ENCODE peak calls at places on chromosomes 3 and 15, in five cellular contexts. F is fibroblast of lung, O is HCT116, H is right lobe of liver, W is psoas muscle. J is an unnamed sample.

GRCh38 chr15:25715536-25716413 is 147.4 kb downstream of the ATP10A start:
- DNase-seq in F (no peak), O (no peak), W (no peak), H (no peak), J (no peak)

GRCh38 chr3:147191795-147192385 is 214.5 kb downstream of the ZIC4 start:
- DNase-seq in O (peak), F (peak), W (no peak), H (no peak), J (peak)

GRCh38 chr3:171842864-171843511 is at the start of gene TMEM212:
- DNase-seq in H (no peak), O (no peak), W (no peak), F (peak), J (no peak)

GRCh38 chr15:89116404-89116803 is 28.1 kb downstream of the ABHD2 start:
- DNase-seq in O (no peak), H (no peak), W (no peak), F (no peak), J (no peak)

GRCh38 chr15:55552926-55553325 is 35.2 kb downstream of the PYGO1 start:
- DNase-seq in O (no peak), F (peak), H (no peak), W (no peak), J (no peak)

GRCh38 chr15:66484539-66485112 is 12.9 kb downstream of the SNAPC5 start:
- DNase-seq in O (no peak), H (no peak), F (no peak), W (no peak), J (no peak)

GRCh38 chr3:55742027-55742710 is 255.1 kb upstream of the WNT5A start:
- DNase-seq in W (no peak), O (no peak), F (no peak), H (no peak), J (no peak)

GRCh38 chr3:104785966-104786365 is 580.7 kb upstream of the ALCAM start:
- DNase-seq in F (peak), H (no peak), W (no peak), O (no peak), J (no peak)

GRCh38 chr15:57920916-57921315 is 144.6 kb downstream of the ALDH1A2 start:
- DNase-seq in W (no peak), F (peak), O (no peak), H (no peak), J (no peak)

GRCh38 chr3:66472313-66473134 is 28.3 kb downstream of the LRIG1 start:
- DNase-seq in H (no peak), O (no peak), W (no peak), F (peak), J (peak)

GRCh38 chr3:156150434-156151066 is 30.2 kb downstream of the KCNAB1 start:
- DNase-seq in W (no peak), O (peak), H (no peak), F (peak), J (no peak)

GRCh38 chr3:193620650-193621049 is 27.6 kb downstream of the OPA1 start:
- DNase-seq in O (no peak), H (no peak), F (peak), W (no peak), J (no peak)

GRCh38 chr3:11201246-11202024 is 47.1 kb downstream of the HRH1 start:
- DNase-seq in W (no peak), O (no peak), F (peak), H (no peak), J (no peak)

GRCh38 chr15:49926731-49927130 is 192.3 kb downstream of the ATP8B4 start:
- DNase-seq in W (no peak), F (no peak), O (no peak), H (no peak), J (no peak)

GRCh38 chr3:174270841-174271240 is 588.3 kb upstream of the NAALADL2 start:
- DNase-seq in O (no peak), F (peak), W (no peak), H (no peak), J (no peak)

GRCh38 chr3:161177996-161178395 is 43.1 kb upstream of the NMD3 start:
- DNase-seq in H (no peak), F (no peak), W (no peak), O (no peak), J (no peak)

GRCh38 chr3:10437272-10437994 is 68.0 kb downstream of the ATP2B2 start:
- DNase-seq in F (peak), H (no peak), O (no peak), W (no peak), J (peak)

GRCh38 chr3:182392182-182392917 is 401.0 kb upstream of the ATP11B start:
- DNase-seq in W (no peak), O (no peak), F (no peak), H (no peak), J (no peak)

GRCh38 chr15:83398591-83398990 is 48.5 kb upstream of the SH3GL3 start:
- DNase-seq in H (no peak), W (no peak), F (peak), O (no peak), J (no peak)

GRCh38 chr3:47542614-47543173 is 29.2 kb upstream of the ELP6 start:
- DNase-seq in W (peak), O (no peak), F (peak), H (no peak), J (no peak)

GRCh38 chr3:30933478-30934207 is 39.2 kb upstream of the GADL1 start:
- DNase-seq in W (no peak), O (no peak), F (no peak), H (no peak), J (no peak)

GRCh38 chr15:60916032-60916673 is 312.9 kb downstream of the RORA start:
- DNase-seq in O (no peak), F (no peak), W (no peak), H (no peak), J (no peak)

GRCh38 chr3:141575879-141576743 is 89.3 kb downstream of the RASA2 start:
- DNase-seq in W (no peak), F (peak), H (no peak), O (no peak), J (no peak)

GRCh38 chr15:90376789-90377188 is 11.3 kb upstream of the IQGAP1 start:
- DNase-seq in O (no peak), F (no peak), H (no peak), W (no peak), J (no peak)

GRCh38 chr15:98896002-98896721 is 111.4 kb downstream of the PGPEP1L start:
- DNase-seq in H (no peak), F (peak), O (no peak), W (no peak), J (no peak)

GRCh38 chr15:99155961-99156443 is 51.1 kb downstream of the SYNM start:
- DNase-seq in H (no peak), F (peak), W (no peak), O (no peak), J (peak)

GRCh38 chr3:157479464-157480243 is 23.6 kb downstream of the VEPH1 start:
- DNase-seq in O (no peak), F (no peak), H (no peak), W (no peak), J (no peak)

GRCh38 chr15:59313703-59314332 is 58.9 kb downstream of the MYO1E start:
- DNase-seq in W (peak), O (no peak), H (peak), F (peak), J (peak)

DNA sequence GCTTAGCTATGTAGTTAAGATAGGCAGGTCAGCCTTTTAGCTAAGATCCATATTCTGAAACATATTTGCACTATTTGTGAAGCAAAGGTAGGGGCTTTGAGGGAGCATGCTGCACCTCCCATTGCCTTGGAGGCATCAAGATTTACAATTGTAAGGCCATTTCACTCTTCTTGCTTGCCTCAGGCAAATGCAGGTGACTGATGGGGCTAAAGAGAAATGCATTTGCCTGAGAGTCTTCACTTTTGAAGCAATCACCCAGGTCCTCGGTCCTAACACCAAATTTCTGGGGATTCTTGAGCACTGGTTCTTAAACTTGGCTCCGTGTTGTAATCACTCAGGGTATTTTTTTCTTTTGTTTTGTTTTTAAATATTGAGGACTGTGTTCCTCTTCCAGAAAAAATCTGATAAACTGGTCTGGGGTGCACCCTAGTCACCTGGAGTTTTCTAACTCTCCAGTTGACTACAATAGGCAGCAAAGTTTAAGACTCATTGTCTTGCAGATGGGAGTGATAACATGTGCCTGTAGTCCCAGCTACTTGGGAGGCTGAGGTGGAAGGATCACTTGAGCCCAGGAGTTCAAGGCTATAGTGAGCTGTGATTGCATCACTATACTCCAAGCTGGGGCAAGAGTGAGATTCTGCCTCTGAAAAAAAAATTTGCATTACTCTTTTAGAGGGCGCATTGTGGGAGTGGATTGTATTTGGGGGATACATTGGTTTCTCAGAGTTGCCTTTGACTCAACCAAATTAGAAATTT is 68.1 kb downstream of the EOMES start:
- DNase-seq in W (no peak), F (no peak), H (no peak), O (no peak), J (no peak)
- H3K27ac ChIP-seq in W (no peak), F (no peak), H (no peak), O (no peak), J (no peak)

GRCh38 chr3:144770291-144770690 is 798.7 kb downstream of the DIPK2A start:
- DNase-seq in F (no peak), W (no peak), O (no peak), H (no peak), J (no peak)
- H3K27ac ChIP-seq in F (no peak), W (no peak), O (no peak), H (no peak), J (no peak)

DNA sequence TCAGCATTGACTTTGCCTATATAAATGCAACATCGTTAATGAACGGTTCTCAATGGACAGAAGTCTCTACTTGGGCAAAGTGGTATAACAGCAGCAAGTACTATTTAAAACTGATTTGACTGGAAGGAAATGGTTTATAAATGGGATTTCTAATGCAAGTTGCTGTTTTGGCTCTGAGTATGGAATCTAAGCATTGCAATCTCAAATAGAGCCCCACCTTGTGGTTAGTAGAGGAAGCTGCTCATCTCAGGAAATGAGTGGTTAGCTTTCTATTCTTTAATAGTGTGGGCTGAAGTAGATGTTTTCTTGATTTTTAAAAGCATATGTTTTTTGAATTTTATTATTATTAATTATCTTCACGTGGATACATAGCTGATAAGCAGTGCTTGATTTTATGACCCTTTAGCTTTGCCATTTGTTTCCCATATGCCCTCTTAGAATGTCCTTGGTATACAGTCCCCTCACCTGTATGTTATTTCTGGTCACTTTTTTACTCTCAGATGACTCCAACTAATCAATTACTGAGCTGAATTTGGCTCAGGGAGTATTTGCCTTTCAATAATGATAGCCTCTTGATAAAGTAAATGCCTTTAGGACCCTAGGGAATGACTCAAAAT is 67.1 kb downstream of the OXSM start:
- DNase-seq in H (no peak), F (peak), O (peak), W (no peak), J (no peak)
- H3K27ac ChIP-seq in H (no peak), F (no peak), O (no peak), W (no peak), J (no peak)

DNA sequence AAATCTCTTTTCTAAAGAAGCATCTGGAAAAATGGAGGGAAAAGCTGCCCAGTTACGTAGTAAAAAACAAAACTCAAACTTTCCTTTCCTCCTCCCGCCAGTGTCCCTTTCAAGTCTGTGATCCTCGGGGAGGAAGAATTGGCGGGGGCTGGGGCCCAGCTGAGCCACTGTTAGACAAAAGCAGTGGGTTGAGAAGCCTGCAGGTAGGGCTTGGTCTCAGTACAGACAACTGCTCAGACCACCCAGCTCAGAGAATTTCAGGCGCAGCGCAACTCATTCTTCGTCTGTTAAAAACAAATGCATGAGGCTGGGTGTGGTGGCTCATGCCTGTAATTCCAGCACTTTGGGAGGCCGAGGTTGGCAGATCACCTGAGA is 117.1 kb downstream of the MYLK start:
- DNase-seq in O (no peak), W (no peak), F (no peak), H (no peak), J (no peak)
- H3K27ac ChIP-seq in O (no peak), W (no peak), F (no peak), H (peak), J (no peak)

GRCh38 chr3:69296995-69297394 is 88.9 kb downstream of the FRMD4B start:
- DNase-seq in H (no peak), O (no peak), W (no peak), F (no peak), J (no peak)

GRCh38 chr3:69292185-69292584 is 93.7 kb downstream of the FRMD4B start:
- DNase-seq in H (no peak), W (no peak), O (no peak), F (no peak), J (no peak)

GRCh38 chr3:69292959-69293574 is 92.8 kb downstream of the FRMD4B start:
- DNase-seq in F (no peak), H (no peak), W (no peak), O (no peak), J (no peak)

GRCh38 chr3:69297525-69297924 is 88.4 kb downstream of the FRMD4B start:
- DNase-seq in F (no peak), O (no peak), H (no peak), W (no peak), J (no peak)

GRCh38 chr3:69294014-69294771 is 91.7 kb downstream of the FRMD4B start:
- DNase-seq in H (no peak), W (no peak), O (no peak), F (peak), J (peak)
- H3K27ac ChIP-seq in H (no peak), W (no peak), O (no peak), F (no peak), J (peak)

GRCh38 chr3:134476977-134477376 is 8.8 kb downstream of the ANAPC13 start:
- DNase-seq in O (no peak), H (no peak), F (no peak), W (peak), J (no peak)

GRCh38 chr3:134477938-134478337 is 7.8 kb downstream of the ANAPC13 start:
- DNase-seq in H (no peak), F (no peak), O (no peak), W (no peak), J (no peak)

GRCh38 chr3:134473868-134474546 is 11.8 kb downstream of the ANAPC13 start:
- DNase-seq in H (peak), W (peak), O (peak), F (peak), J (no peak)

GRCh38 chr3:134474956-134475355 is 10.8 kb downstream of the ANAPC13 start:
- DNase-seq in H (no peak), O (no peak), W (no peak), F (no peak), J (no peak)

GRCh38 chr3:134476306-134476705 is 9.5 kb downstream of the ANAPC13 start:
- DNase-seq in O (no peak), H (no peak), F (no peak), W (no peak), J (no peak)
- H3K27ac ChIP-seq in O (no peak), H (no peak), F (no peak), W (peak), J (peak)

GRCh38 chr15:35693887-35694286 is 147.9 kb upstream of the DPH6 start:
- DNase-seq in O (no peak), W (no peak), F (no peak), H (no peak), J (no peak)
- H3K27ac ChIP-seq in O (no peak), W (no peak), F (no peak), H (no peak), J (no peak)